ENCODE peak calls at places on chromosomes 7 and 10, in six cellular contexts. V is neural progenitor cell, Q is heart right ventricle, D is cardiac muscle cell, H is uterus, P is psoas muscle. F is an unnamed sample.
A peak's percentile ranks its signal among the peaks of the same experiment; 100 is the strongest.

GRCh38 chr10:43210556-43210955 is 56.3 kb downstream of the RASGEF1A start:
- DNase-seq in H (no peak), V (no peak), P (peak; percentile 43), Q (no peak), D (no peak), F (no peak)

GRCh38 chr10:119616879-119617580 is 20.3 kb upstream of the TIAL1 start:
- DNase-seq in D (peak; percentile 19), V (no peak), Q (peak; percentile 39), H (no peak), P (peak; percentile 58), F (no peak)

GRCh38 chr10:11180228-11180627 is 162.6 kb downstream of the CELF2 start:
- DNase-seq in P (no peak), V (no peak), H (no peak), Q (no peak), D (no peak), F (peak; percentile 44)

GRCh38 chr10:6406220-6407033 is 173.6 kb downstream of the PRKCQ start:
- DNase-seq in P (no peak), V (no peak), D (no peak), H (no peak), Q (no peak), F (no peak)

GRCh38 chr7:111958889-111959288 is 247.3 kb downstream of the DOCK4 start:
- DNase-seq in H (no peak), V (no peak), Q (no peak), D (peak; percentile 9), P (no peak), F (no peak)

GRCh38 chr10:22339761-22340361 is 5.4 kb upstream of the SPAG6 start:
- DNase-seq in V (no peak), P (no peak), H (no peak), Q (no peak), D (no peak), F (no peak)

GRCh38 chr10:69972951-69973350 is 79.7 kb upstream of the MACROH2A2 start:
- DNase-seq in H (no peak), V (no peak), P (no peak), Q (no peak), D (no peak), F (no peak)

GRCh38 chr10:51879238-51879637 is 179.8 kb upstream of the CSTF2T start:
- DNase-seq in V (no peak), P (no peak), Q (no peak), D (no peak), H (peak; percentile 21), F (peak; percentile 70)

GRCh38 chr7:82755705-82756551 is 312.4 kb upstream of the CACNA2D1 start:
- DNase-seq in P (no peak), H (no peak), Q (no peak), D (no peak), V (no peak), F (no peak)

GRCh38 chr10:98363188-98363587 is 51.8 kb downstream of the PYROXD2 start:
- DNase-seq in P (no peak), Q (no peak), H (no peak), V (no peak), D (no peak), F (no peak)

GRCh38 chr10:133129151-133129853 is 30.7 kb upstream of the KNDC1 start:
- DNase-seq in H (no peak), V (no peak), P (no peak), Q (no peak), D (no peak), F (no peak)

GRCh38 chr7:46156039-46156438 is 235.0 kb upstream of the IGFBP3 start:
- DNase-seq in D (no peak), P (no peak), H (no peak), V (no peak), Q (no peak), F (no peak)

GRCh38 chr10:43238462-43238861 is 28.4 kb downstream of the RASGEF1A start:
- DNase-seq in P (no peak), V (no peak), Q (no peak), H (no peak), D (no peak), F (peak; percentile 7)

GRCh38 chr7:150947761-150948680 is 30.1 kb downstream of the KCNH2 start:
- DNase-seq in D (no peak), V (no peak), H (no peak), P (no peak), Q (no peak), F (peak; percentile 55)

GRCh38 chr10:7192831-7193348 is 217.9 kb downstream of the SFMBT2 start:
- DNase-seq in Q (no peak), D (no peak), V (no peak), H (no peak), P (no peak), F (no peak)

GRCh38 chr10:8060704-8061121 is 6.2 kb downstream of the GATA3 start:
- DNase-seq in H (no peak), V (no peak), D (no peak), Q (no peak), P (no peak), F (no peak)

GRCh38 chr7:81007053-81007452 is 88.2 kb upstream of the SEMA3C start:
- DNase-seq in P (no peak), Q (no peak), V (no peak), H (no peak), D (no peak), F (no peak)

GRCh38 chr10:44261710-44262455 is 123.0 kb downstream of the CXCL12 start:
- DNase-seq in H (peak; percentile 66), D (peak; percentile 23), V (no peak), P (no peak), Q (no peak), F (no peak)

GRCh38 chr7:33845991-33846509 is 59.3 kb upstream of the BMPER start:
- DNase-seq in H (no peak), Q (peak; percentile 18), V (no peak), P (no peak), D (no peak), F (peak; percentile 23)

GRCh38 chr7:149838992-149839408 is 825 bp downstream of the ZNF862 start:
- DNase-seq in V (peak; percentile 34), P (no peak), D (no peak), Q (no peak), H (no peak), F (no peak)

GRCh38 chr7:50281680-50282445 is 22.7 kb upstream of the IKZF1 start:
- DNase-seq in H (no peak), D (no peak), V (no peak), Q (no peak), P (no peak), F (peak; percentile 32)

GRCh38 chr10:34815174-34816066 is at the start of gene PARD3:
- DNase-seq in Q (peak; percentile 77), D (peak; percentile 86), P (peak; percentile 88), V (peak; percentile 90), H (peak; percentile 60), F (peak; percentile 74)

GRCh38 chr10:68153473-68154210 is 44.4 kb downstream of the MYPN start:
- DNase-seq in Q (no peak), H (no peak), P (no peak), D (peak; percentile 46), V (no peak), F (no peak)

GRCh38 chr7:73429218-73429617 is 4.4 kb upstream of the FZD9 start:
- DNase-seq in Q (no peak), V (peak; percentile 98), P (no peak), H (no peak), D (peak; percentile 47), F (no peak)

GRCh38 chr10:46525177-46525823 is 31.2 kb downstream of the GPRIN2 start:
- DNase-seq in D (no peak), P (peak; percentile 3), H (peak; percentile 1), V (no peak), Q (no peak), F (no peak)

GRCh38 chr10:82206831-82207230 is 331.8 kb downstream of the NRG3 start:
- DNase-seq in V (no peak), D (no peak), Q (no peak), P (no peak), H (no peak), F (no peak)

GRCh38 chr7:44277391-44277790 is 48.0 kb downstream of the CAMK2B start:
- DNase-seq in D (no peak), Q (peak; percentile 7), P (peak; percentile 35), H (no peak), V (no peak), F (peak; percentile 41)

GRCh38 chr10:65419629-65420028 is 1506.2 kb upstream of the LRRTM3 start:
- DNase-seq in D (no peak), H (no peak), P (no peak), V (no peak), Q (no peak), F (no peak)

GRCh38 chr10:89213191-89213808 is 6.2 kb upstream of the CH25H start:
- DNase-seq in Q (no peak), P (no peak), V (peak; percentile 54), H (no peak), D (peak; percentile 59), F (no peak)

GRCh38 chr7:144403102-144403501 is 391 bp downstream of the NOBOX start:
- DNase-seq in H (no peak), V (no peak), P (no peak), Q (no peak), D (no peak), F (no peak)

GRCh38 chr10:28996947-28997551 is 291.8 kb upstream of the LYZL1 start:
- DNase-seq in P (no peak), V (no peak), H (no peak), D (no peak), Q (no peak), F (no peak)

GRCh38 chr7:155660059-155660757 is 15.7 kb downstream of the RBM33 start:
- DNase-seq in Q (no peak), H (no peak), V (no peak), D (no peak), P (no peak), F (no peak)

DNA sequence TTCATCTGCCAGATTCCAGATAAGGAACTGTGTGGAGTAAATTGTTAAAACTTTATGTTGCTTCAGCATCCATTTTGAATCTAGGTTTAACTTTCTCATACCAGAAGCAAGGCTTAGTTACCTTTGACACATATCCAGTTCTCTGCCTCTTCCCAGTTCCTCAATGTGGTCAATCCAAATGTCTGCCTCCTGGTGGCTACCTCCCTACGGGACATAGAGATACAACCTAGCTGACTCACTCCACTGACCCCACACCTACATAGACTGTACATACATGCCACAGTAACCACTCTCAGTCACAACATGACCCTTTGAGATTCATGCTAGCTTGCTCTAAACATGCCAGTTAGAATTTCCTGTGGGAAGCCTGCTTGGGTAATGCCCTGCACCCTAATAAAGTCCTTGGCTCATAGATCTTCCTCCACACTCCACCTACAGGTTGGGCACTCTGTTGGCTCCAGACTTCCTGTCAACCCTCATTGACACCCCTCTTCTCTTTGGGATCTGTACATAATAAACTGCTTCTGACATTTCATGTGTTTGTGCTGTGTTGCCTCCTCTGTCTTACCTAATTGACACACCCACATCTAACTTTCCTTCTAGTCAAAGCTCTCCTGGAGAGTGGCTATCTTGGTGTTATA is 278.1 kb downstream of the HTR7 start:
- DNase-seq in P (no peak), V (peak; percentile 49), D (no peak), H (no peak), Q (no peak), F (no peak)
- TF ChIP-seq CTCF in P (no peak), V (peak; percentile 41), D (peak; percentile 30), H (no peak), Q (no peak), F (no peak)

GRCh38 chr7:129531721-129532120 is 29.4 kb downstream of the SMKR1 start:
- DNase-seq in Q (no peak), H (no peak), P (no peak), V (no peak), D (no peak), F (no peak)
- H3K27ac ChIP-seq in Q (no peak overlapping the region), H (no peak overlapping the region), P (no peak overlapping the region), V (no peak overlapping the region), D (no peak overlapping the region), F (no peak overlapping the region)

GRCh38 chr7:142784096-142784495 is 13.3 kb downstream of the PRSS2 start:
- DNase-seq in V (no peak), D (no peak), P (no peak), Q (no peak), H (no peak), F (no peak)
- TF ChIP-seq CTCF in V (no peak), D (no peak), P (no peak), Q (no peak), H (no peak), F (no peak)

GRCh38 chr7:130996205-130996840 is 262.3 kb upstream of the KLF14 start:
- DNase-seq in D (no peak), V (no peak), H (no peak), P (no peak), Q (no peak), F (no peak)
- H3K27ac ChIP-seq in D (no peak overlapping the region), V (no peak overlapping the region), H (peak overlapping the region; percentile 70), P (peak overlapping the region; percentile 53), Q (peak overlapping the region; percentile 58), F (no peak overlapping the region)